ENCODE peak calls at places on chromosome 3, in four cellular contexts. One of them, this sample, is unnamed.

GRCh38 chr3:111572061-111572460 is 23.1 kb downstream of the ZBED2 start:
- DNase-seq in GM06990: no peak
- DNase-seq in mesenteric fat pad: no peak
- DNase-seq in neural crest cell: no peak
- DNase-seq in this sample: no peak

GRCh38 chr3:86225461-86225860 is 765.5 kb downstream of the VGLL3 start:
- DNase-seq in neural crest cell: no peak
- DNase-seq in mesenteric fat pad: no peak
- DNase-seq in GM06990: no peak
- DNase-seq in this sample: no peak

GRCh38 chr3:10600159-10601125 is 95.1 kb upstream of the ATP2B2 start:
- DNase-seq in mesenteric fat pad: no peak
- DNase-seq in GM06990: no peak
- DNase-seq in neural crest cell: no peak
- DNase-seq in this sample: no peak

GRCh38 chr3:133124511-133124910 is 86.3 kb downstream of the TMEM108 start:
- DNase-seq in neural crest cell: no peak
- DNase-seq in mesenteric fat pad: no peak
- DNase-seq in GM06990: no peak
- DNase-seq in this sample: no peak

GRCh38 chr3:185779461-185779860 is 45.4 kb downstream of the IGF2BP2 start:
- DNase-seq in neural crest cell: no peak
- DNase-seq in mesenteric fat pad: no peak
- DNase-seq in GM06990: no peak
- DNase-seq in this sample: no peak

GRCh38 chr3:139355502-139355901 is 11.7 kb downstream of the MRPS22 start:
- DNase-seq in GM06990: no peak
- DNase-seq in mesenteric fat pad: no peak
- DNase-seq in neural crest cell: no peak
- DNase-seq in this sample: no peak

GRCh38 chr3:44974406-44974805 is 1.6 kb downstream of the ZDHHC3 start:
- DNase-seq in neural crest cell: no peak
- DNase-seq in GM06990: no peak
- DNase-seq in mesenteric fat pad: no peak
- DNase-seq in this sample: peak; percentile 45

GRCh38 chr3:152466784-152467183 is 198.1 kb downstream of the MBNL1 start:
- DNase-seq in neural crest cell: no peak
- DNase-seq in mesenteric fat pad: no peak
- DNase-seq in GM06990: no peak
- DNase-seq in this sample: peak; percentile 43

GRCh38 chr3:114687157-114687556 is 393.3 kb downstream of the TIGIT start:
- DNase-seq in GM06990: no peak
- DNase-seq in mesenteric fat pad: no peak
- DNase-seq in neural crest cell: no peak
- DNase-seq in this sample: no peak

GRCh38 chr3:81726735-81727134 is 34.7 kb downstream of the GBE1 start:
- DNase-seq in mesenteric fat pad: no peak
- DNase-seq in GM06990: no peak
- DNase-seq in neural crest cell: no peak
- DNase-seq in this sample: no peak

GRCh38 chr3:69499899-69500316 is 114.0 kb upstream of the FRMD4B start:
- DNase-seq in neural crest cell: no peak
- DNase-seq in GM06990: no peak
- DNase-seq in mesenteric fat pad: no peak
- DNase-seq in this sample: no peak

GRCh38 chr3:133854971-133855370 is 40.7 kb downstream of the RAB6B start:
- DNase-seq in GM06990: no peak
- DNase-seq in mesenteric fat pad: peak; percentile 62
- DNase-seq in neural crest cell: no peak
- DNase-seq in this sample: no peak

GRCh38 chr3:188553569-188553968 is 399.6 kb downstream of the LPP start:
- DNase-seq in mesenteric fat pad: no peak
- DNase-seq in GM06990: no peak
- DNase-seq in neural crest cell: no peak
- DNase-seq in this sample: no peak

GRCh38 chr3:146589899-146590508 is 15.1 kb downstream of the PLSCR5 start:
- DNase-seq in neural crest cell: peak; percentile 26
- DNase-seq in GM06990: no peak
- DNase-seq in mesenteric fat pad: no peak
- DNase-seq in this sample: peak; percentile 26

GRCh38 chr3:146498002-146498736 is 28.8 kb upstream of the PLSCR2 start:
- DNase-seq in neural crest cell: no peak
- DNase-seq in GM06990: no peak
- DNase-seq in mesenteric fat pad: no peak
- DNase-seq in this sample: no peak

GRCh38 chr3:29695201-29695904 is 414.5 kb downstream of the RBMS3 start:
- DNase-seq in mesenteric fat pad: no peak
- DNase-seq in neural crest cell: no peak
- DNase-seq in GM06990: no peak
- DNase-seq in this sample: no peak

GRCh38 chr3:24128195-24129005 is 183.3 kb downstream of the NR1D2 start:
- DNase-seq in neural crest cell: no peak
- DNase-seq in mesenteric fat pad: no peak
- DNase-seq in GM06990: no peak
- DNase-seq in this sample: no peak

GRCh38 chr3:141544697-141545096 is 57.9 kb downstream of the RASA2 start:
- DNase-seq in mesenteric fat pad: no peak
- DNase-seq in GM06990: no peak
- DNase-seq in neural crest cell: no peak
- DNase-seq in this sample: no peak

GRCh38 chr3:108297636-108298035 is 1.3 kb downstream of the HHLA2 start:
- DNase-seq in GM06990: no peak
- DNase-seq in neural crest cell: no peak
- DNase-seq in mesenteric fat pad: no peak
- DNase-seq in this sample: no peak

GRCh38 chr3:179181021-179181472 is 32.9 kb downstream of the PIK3CA start:
- DNase-seq in neural crest cell: no peak
- DNase-seq in GM06990: peak; percentile 39
- DNase-seq in mesenteric fat pad: no peak
- DNase-seq in this sample: no peak

GRCh38 chr3:46208167-46208704 is at the start of gene CCR1:
- DNase-seq in GM06990: peak; percentile 41
- DNase-seq in neural crest cell: peak; percentile 4
- DNase-seq in mesenteric fat pad: no peak
- DNase-seq in this sample: peak; percentile 32

GRCh38 chr3:131883711-131884407 is 151.0 kb downstream of the CPNE4 start:
- DNase-seq in GM06990: no peak
- DNase-seq in mesenteric fat pad: no peak
- DNase-seq in neural crest cell: no peak
- DNase-seq in this sample: no peak

GRCh38 chr3:4720316-4721075 is 227.3 kb downstream of the ITPR1 start:
- DNase-seq in neural crest cell: no peak
- DNase-seq in GM06990: no peak
- DNase-seq in mesenteric fat pad: no peak
- DNase-seq in this sample: no peak

GRCh38 chr3:61926913-61927312 is 365.5 kb downstream of the PTPRG start:
- DNase-seq in neural crest cell: no peak
- DNase-seq in GM06990: no peak
- DNase-seq in mesenteric fat pad: no peak
- DNase-seq in this sample: no peak

GRCh38 chr3:126954141-126954845 is 28.6 kb upstream of the PLXNA1 start:
- DNase-seq in neural crest cell: no peak
- DNase-seq in mesenteric fat pad: no peak
- DNase-seq in GM06990: no peak
- DNase-seq in this sample: no peak

GRCh38 chr3:56131976-56132590 is 336.2 kb downstream of the ERC2 start:
- DNase-seq in neural crest cell: no peak
- DNase-seq in mesenteric fat pad: no peak
- DNase-seq in GM06990: no peak
- DNase-seq in this sample: no peak

GRCh38 chr3:61077551-61077950 is 173.7 kb downstream of the FHIT start:
- DNase-seq in mesenteric fat pad: no peak
- DNase-seq in GM06990: no peak
- DNase-seq in neural crest cell: no peak
- DNase-seq in this sample: no peak

GRCh38 chr3:129369711-129370110 is 58.7 kb downstream of the EFCAB12 start:
- DNase-seq in mesenteric fat pad: no peak
- DNase-seq in neural crest cell: no peak
- DNase-seq in GM06990: no peak
- DNase-seq in this sample: no peak

GRCh38 chr3:4376499-4376898 is 73.3 kb downstream of the SETMAR start:
- DNase-seq in mesenteric fat pad: no peak
- DNase-seq in neural crest cell: no peak
- DNase-seq in GM06990: no peak
- DNase-seq in this sample: no peak

GRCh38 chr3:88985491-88985890 is 121.9 kb upstream of the EPHA3 start:
- DNase-seq in GM06990: no peak
- DNase-seq in neural crest cell: no peak
- DNase-seq in mesenteric fat pad: no peak
- DNase-seq in this sample: no peak

GRCh38 chr3:130480736-130481135 is 36.2 kb upstream of the COL6A6 start:
- DNase-seq in GM06990: no peak
- DNase-seq in neural crest cell: peak; percentile 3
- DNase-seq in mesenteric fat pad: no peak
- DNase-seq in this sample: no peak

GRCh38 chr3:37700849-37701248 is 160.8 kb upstream of the CTDSPL start:
- DNase-seq in mesenteric fat pad: no peak
- DNase-seq in neural crest cell: no peak
- DNase-seq in GM06990: no peak
- DNase-seq in this sample: no peak